ENCODE peak calls at places on chromosomes 16 and 17, in seven cellular contexts. G is foreskin keratinocyte, E is H9, R is ovary, Z is substantia nigra, U is caudate nucleus, M is left lung. Y is an unnamed sample.

GRCh38 chr17:13582776-13583414 is 18.8 kb downstream of the HS3ST3A1 start:
- DNase-seq in G (no peak), E (no peak), R (no peak), Z (no peak), U (no peak), M (no peak), Y (no peak)

GRCh38 chr16:28873543-28874201 is 4.6 kb upstream of the ATP2A1 start:
- DNase-seq in G (no peak), E (peak), R (no peak), Z (no peak), U (no peak), M (no peak), Y (no peak)

GRCh38 chr17:4949321-4950074 is 1.2 kb upstream of the PFN1 start:
- DNase-seq in G (peak), E (peak), R (peak), Z (peak), U (no peak), M (peak), Y (peak)

GRCh38 chr16:10180771-10181163 is 1.5 kb downstream of the GRIN2A start:
- DNase-seq in G (no peak), E (peak), R (no peak), Z (peak), U (peak), M (peak), Y (no peak)

GRCh38 chr16:89511352-89511751 is 3.1 kb downstream of the SPG7 start:
- DNase-seq in G (no peak), E (no peak), R (no peak), Z (no peak), U (no peak), M (no peak), Y (no peak)

GRCh38 chr16:58128181-58128631 is 975 bp downstream of the CFAP20 start:
- DNase-seq in G (no peak), E (no peak), R (no peak), Z (peak), U (no peak), M (no peak), Y (no peak)

GRCh38 chr17:20156196-20157077 is 147.3 kb downstream of the SPECC1 start:
- DNase-seq in G (peak), E (no peak), R (peak), Z (peak), U (no peak), M (peak), Y (peak)

GRCh38 chr17:57962441-57963148 is 7.4 kb upstream of the CUEDC1 start:
- DNase-seq in G (no peak), E (no peak), R (no peak), Z (no peak), U (no peak), M (no peak), Y (no peak)

GRCh38 chr16:2976201-2976600 is 4.0 kb downstream of the PKMYT1 start:
- DNase-seq in G (no peak), E (no peak), R (no peak), Z (no peak), U (no peak), M (no peak), Y (no peak)

GRCh38 chr17:20926532-20926931 is 116.3 kb downstream of the USP22 start:
- DNase-seq in G (no peak), E (no peak), R (no peak), Z (no peak), U (no peak), M (no peak), Y (no peak)

GRCh38 chr17:37713624-37714023 is 31.2 kb downstream of the HNF1B start:
- DNase-seq in G (no peak), E (no peak), R (no peak), Z (no peak), U (no peak), M (no peak), Y (no peak)

GRCh38 chr17:55166506-55166905 is 98.3 kb upstream of the HLF start:
- DNase-seq in G (no peak), E (no peak), R (no peak), Z (no peak), U (no peak), M (no peak), Y (no peak)

GRCh38 chr17:40810505-40810904 is 10.7 kb upstream of the KRT28 start:
- DNase-seq in G (peak), E (no peak), R (no peak), Z (no peak), U (no peak), M (no peak), Y (no peak)
- H3K27ac ChIP-seq in G (no peak), E (no peak), R (no peak), Z (no peak), U (no peak), M (no peak), Y (peak)

GRCh38 chr16:8763083-8763482 is 34.4 kb downstream of the TMEM186 start:
- DNase-seq in G (no peak), E (no peak), R (no peak), Z (no peak), U (no peak), M (no peak), Y (no peak)

GRCh38 chr16:8763899-8764298 is 33.5 kb downstream of the TMEM186 start:
- DNase-seq in G (no peak), E (no peak), R (no peak), Z (no peak), U (no peak), M (no peak), Y (no peak)

GRCh38 chr16:8767176-8767575 is 30.3 kb downstream of the TMEM186 start:
- DNase-seq in G (no peak), E (no peak), R (no peak), Z (no peak), U (no peak), M (no peak), Y (no peak)

GRCh38 chr16:8762254-8762653 is 35.2 kb downstream of the TMEM186 start:
- DNase-seq in G (no peak), E (no peak), R (no peak), Z (no peak), U (no peak), M (no peak), Y (no peak)

DNA sequence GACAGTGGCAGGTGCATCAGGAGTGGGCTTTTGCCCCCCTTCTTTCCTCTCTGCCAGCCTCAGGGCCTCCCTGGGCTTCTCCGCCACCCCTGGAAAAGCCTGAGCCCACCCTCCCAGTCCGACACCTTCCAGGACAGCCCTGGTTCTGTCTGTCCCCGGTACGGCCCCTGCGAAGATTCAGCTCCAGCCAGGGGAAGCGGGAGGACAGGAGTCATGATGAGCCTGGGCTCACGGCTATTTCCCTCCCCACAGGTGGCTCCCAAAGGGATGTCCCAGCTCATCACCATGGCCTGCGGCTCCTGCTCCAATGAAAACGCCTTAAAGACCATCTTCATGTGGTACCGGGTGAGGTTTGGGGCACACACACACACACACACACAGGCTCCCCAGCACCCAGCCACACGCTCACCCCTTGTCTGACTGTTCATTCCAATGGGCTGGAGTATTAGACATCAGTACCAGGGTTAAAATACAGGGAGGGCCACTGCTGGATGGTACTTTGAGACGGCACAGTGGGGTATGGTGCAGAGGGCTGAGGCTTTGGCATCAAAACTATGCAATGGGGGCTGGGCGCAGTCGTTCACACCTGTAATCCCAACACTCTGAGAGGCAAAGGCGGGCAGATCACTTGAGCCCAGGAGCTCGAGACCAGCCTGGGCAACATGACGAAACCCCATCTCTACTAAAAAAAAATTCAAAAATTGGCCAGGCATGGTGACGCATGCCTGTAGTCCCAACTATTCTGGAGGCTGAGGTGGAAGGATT is 32.8 kb downstream of the TMEM186 start:
- DNase-seq in G (no peak), E (peak), R (no peak), Z (no peak), U (no peak), M (no peak), Y (no peak)
- H3K27ac ChIP-seq in G (no peak), E (no peak), R (no peak), Z (no peak), U (no peak), M (no peak), Y (no peak)

DNA sequence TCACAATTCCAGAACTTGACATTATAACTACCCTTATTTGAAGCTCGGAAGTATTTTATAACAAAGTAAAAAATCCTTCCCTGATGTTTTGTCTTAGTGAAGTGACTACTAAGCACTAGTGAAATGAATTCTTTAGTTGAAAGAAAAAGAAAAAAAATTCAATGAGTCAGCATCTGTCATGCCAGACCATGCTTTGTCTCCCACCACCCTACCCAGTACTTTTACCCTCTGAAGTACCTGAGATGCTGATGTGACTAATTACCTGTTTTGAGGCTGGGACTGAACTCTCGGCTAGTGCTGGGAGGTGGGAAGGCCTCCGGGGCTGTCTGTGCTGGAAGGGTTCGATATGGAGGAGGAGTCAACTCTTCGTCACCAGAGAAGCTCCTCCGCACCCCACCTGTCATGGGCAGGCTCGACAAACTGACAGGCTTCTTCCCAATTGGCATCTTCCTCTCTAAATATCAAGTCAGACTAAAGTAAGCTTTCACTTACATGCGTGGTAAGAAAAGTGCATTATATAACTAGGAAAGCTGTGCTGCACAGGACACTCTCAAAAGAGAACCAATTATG is 19.6 kb downstream of the NME2 start:
- DNase-seq in G (peak), E (no peak), R (no peak), Z (no peak), U (no peak), M (no peak), Y (no peak)
- H3K27ac ChIP-seq in G (no peak), E (no peak), R (no peak), Z (no peak), U (no peak), M (no peak), Y (no peak)

DNA sequence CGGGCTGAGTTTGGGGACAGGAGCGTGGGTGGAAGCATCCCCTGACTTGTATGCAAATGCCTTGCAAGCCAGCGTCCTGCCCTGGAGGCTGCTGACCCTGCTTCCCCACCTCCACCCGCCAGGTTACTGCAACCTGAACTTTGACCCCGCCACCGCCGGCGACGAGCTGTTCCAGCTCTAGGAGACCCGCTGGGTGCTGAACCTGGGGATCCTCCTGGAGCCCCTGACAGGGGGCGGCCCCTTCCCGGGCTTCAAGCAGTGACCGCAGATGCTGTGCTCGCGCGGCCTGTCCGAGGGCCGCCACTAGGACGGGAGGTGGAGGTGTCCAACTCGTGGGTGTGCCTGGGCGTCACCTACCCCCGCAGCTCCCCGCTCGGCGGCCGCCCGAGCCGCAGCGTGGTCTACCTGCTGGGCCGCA is 10.7 kb upstream of the SLC16A5 start:
- DNase-seq in G (no peak), E (peak), R (no peak), Z (no peak), U (no peak), M (no peak), Y (no peak)
- H3K27ac ChIP-seq in G (no peak), E (no peak), R (peak), Z (peak), U (no peak), M (peak), Y (no peak)

GRCh38 chr17:41962111-41962510 is 4.5 kb upstream of the CNP start:
- DNase-seq in G (no peak), E (no peak), R (no peak), Z (no peak), U (no peak), M (peak), Y (no peak)
- H3K27ac ChIP-seq in G (no peak), E (no peak), R (no peak), Z (no peak), U (peak), M (no peak), Y (no peak)

GRCh38 chr17:63633742-63634141 is 11.5 kb downstream of the MAP3K3 start:
- DNase-seq in G (no peak), E (no peak), R (no peak), Z (no peak), U (no peak), M (no peak), Y (no peak)
- H3K27ac ChIP-seq in G (no peak), E (no peak), R (no peak), Z (no peak), U (no peak), M (peak), Y (no peak)

GRCh38 chr16:67279296-67280089 is at the start of gene PLEKHG4:
- DNase-seq in G (no peak), E (peak), R (peak), Z (no peak), U (no peak), M (peak), Y (no peak)
- H3K27ac ChIP-seq in G (peak), E (no peak), R (peak), Z (no peak), U (no peak), M (peak), Y (peak)